ENCODE peak calls at places on chromosome 18, in eight cellular contexts. G is Daoy; R is heart right ventricle; P is nucleus accumbens; Z is effector memory CD4-positive, alpha-beta T cell; N is NCI-H2107; M is adrenal gland; Y is HFFc6. I is an unnamed sample.

GRCh38 chr18:75208055-75208835 is 694 bp downstream of the PTGR3 start:
- DNase-seq in P (peak), G (peak), R (peak), M (peak), N (peak), Y (no peak), Z (peak), I (no peak)

GRCh38 chr18:38427234-38427633 is 861.6 kb upstream of the CELF4 start:
- DNase-seq in M (no peak), Z (no peak), R (no peak), P (no peak), Y (no peak), N (peak), G (no peak), I (peak)

GRCh38 chr18:25726278-25726677 is 364.1 kb downstream of the SS18 start:
- DNase-seq in N (no peak), Z (no peak), G (peak), Y (no peak), R (no peak), M (no peak), P (no peak), I (no peak)

GRCh38 chr18:70046207-70046606 is 98.5 kb upstream of the CD226 start:
- DNase-seq in Z (no peak), R (peak), M (no peak), Y (peak), P (no peak), N (no peak), G (no peak), I (no peak)

GRCh38 chr18:58201728-58202405 is 157.8 kb downstream of the NEDD4L start:
- DNase-seq in G (no peak), N (peak), P (no peak), Y (no peak), Z (no peak), M (no peak), R (no peak), I (no peak)

GRCh38 chr18:48446582-48447225 is 37.5 kb upstream of the ZBTB7C start:
- DNase-seq in R (peak), Y (peak), Z (peak), M (peak), G (peak), P (peak), N (peak), I (peak)

GRCh38 chr18:56795381-56795780 is 144.2 kb downstream of the WDR7 start:
- DNase-seq in R (no peak), G (peak), M (no peak), Y (no peak), Z (no peak), P (no peak), N (no peak), I (no peak)

GRCh38 chr18:37176307-37176934 is 347.5 kb downstream of the KIAA1328 start:
- DNase-seq in P (no peak), G (no peak), Y (no peak), Z (no peak), M (no peak), R (no peak), N (no peak), I (no peak)

GRCh38 chr18:60549338-60549960 is 176.9 kb upstream of the MC4R start:
- DNase-seq in Y (peak), R (peak), Z (no peak), G (peak), M (peak), P (no peak), N (peak), I (peak)

GRCh38 chr18:50079571-50080295 is 115.2 kb downstream of the MYO5B start:
- DNase-seq in R (peak), M (peak), Y (no peak), P (peak), G (no peak), N (peak), Z (no peak), I (no peak)

GRCh38 chr18:60019463-60019840 is 119.7 kb downstream of the PMAIP1 start:
- DNase-seq in Z (no peak), N (no peak), G (peak), M (no peak), Y (peak), P (no peak), R (no peak), I (no peak)

GRCh38 chr18:29780814-29781213 is 1261.7 kb downstream of the DSC3 start:
- DNase-seq in R (no peak), Z (no peak), N (no peak), Y (no peak), M (no peak), G (no peak), P (no peak), I (no peak)

GRCh38 chr18:4573735-4574134 is 118.6 kb upstream of the DLGAP1 start:
- DNase-seq in P (no peak), G (no peak), N (no peak), Y (no peak), M (no peak), R (no peak), Z (no peak), I (no peak)

GRCh38 chr18:35324926-35325655 is 19.1 kb downstream of the ZNF24 start:
- DNase-seq in P (no peak), N (no peak), R (no peak), Y (peak), Z (no peak), G (no peak), M (no peak), I (no peak)

GRCh38 chr18:69567813-69568488 is 167.3 kb downstream of the DOK6 start:
- DNase-seq in P (no peak), R (no peak), Y (no peak), Z (no peak), N (no peak), G (no peak), M (no peak), I (no peak)

GRCh38 chr18:79791141-79791972 is 6.4 kb upstream of the KCNG2 start:
- DNase-seq in Z (no peak), Y (peak), G (peak), N (no peak), R (peak), P (no peak), M (peak), I (no peak)

I was measured in NCI-H1436.